ENCODE peak calls at places on chromosomes 4 and X, in six cellular contexts. D is AG20443, Q is hippocampal formation, A is EH, G is NCI-H2029, R is cardiac fibroblast. T is an unnamed sample.

GRCh38 chr4:38237139-38237538 is 276.9 kb downstream of the PTTG2 start:
- DNase-seq in D (peak; percentile 75), R (peak; percentile 86), G (no peak), A (peak; percentile 89), Q (no peak), T (no peak)

GRCh38 chr4:2852481-2852881 is 8.8 kb downstream of the ADD1 start:
- DNase-seq in D (no peak), A (no peak), R (peak; percentile 60), G (no peak), Q (no peak), T (no peak)

GRCh38 chr4:20735931-20736330 is 35.7 kb downstream of the PACRGL start:
- DNase-seq in Q (no peak), A (no peak), D (no peak), R (no peak), G (no peak), T (no peak)

GRCh38 chrX:149074429-149074828 is 430.7 kb downstream of the IDS start:
- DNase-seq in Q (no peak), R (peak; percentile 70), G (no peak), D (peak; percentile 71), A (no peak), T (no peak)

GRCh38 chr4:161799687-161800086 is 364.1 kb downstream of the FSTL5 start:
- DNase-seq in A (no peak), D (no peak), R (no peak), G (peak; percentile 75), Q (no peak), T (peak; percentile 81)

GRCh38 chr4:147733614-147734344 is 1.9 kb downstream of the ARHGAP10 start:
- DNase-seq in D (peak; percentile 21), G (no peak), R (peak; percentile 76), A (peak; percentile 76), Q (no peak), T (no peak)

GRCh38 chr4:151304755-151305154 is 20.6 kb downstream of the SH3D19 start:
- DNase-seq in A (peak; percentile 6), G (no peak), Q (no peak), D (no peak), R (peak; percentile 45), T (no peak)

GRCh38 chr4:57110635-57111546 is 706 bp upstream of the IGFBP7 start:
- DNase-seq in R (peak; percentile 75), G (no peak), A (peak; percentile 87), D (peak; percentile 60), Q (peak; percentile 41), T (no peak)

GRCh38 chr4:77113069-77113468 is 37.3 kb upstream of the CCNI start:
- DNase-seq in A (no peak), D (no peak), G (no peak), Q (no peak), R (no peak), T (no peak)

GRCh38 chrX:106391284-106391852 is 220.4 kb upstream of the RADX start:
- DNase-seq in A (no peak), R (peak; percentile 1), D (no peak), Q (no peak), G (no peak), T (no peak)

GRCh38 chr4:184166736-184167135 is 50.9 kb downstream of the ENPP6 start:
- DNase-seq in Q (no peak), R (no peak), G (no peak), D (no peak), A (no peak), T (no peak)

GRCh38 chr4:87853108-87853507 is 20.3 kb downstream of the MEPE start:
- DNase-seq in R (peak; percentile 74), A (peak; percentile 62), Q (peak; percentile 83), G (peak; percentile 22), D (peak; percentile 40), T (no peak)

GRCh38 chr4:149708513-149709175 is 107.0 kb downstream of the IQCM start:
- DNase-seq in D (peak; percentile 21), Q (no peak), G (no peak), A (peak; percentile 59), R (peak; percentile 25), T (no peak)

GRCh38 chr4:121950680-121951569 is 935 bp downstream of the TRPC3 start:
- DNase-seq in G (no peak), R (peak; percentile 6), D (peak; percentile 48), A (peak; percentile 39), Q (no peak), T (no peak)